ENCODE peak calls at places on chromosomes 2 and 18, in four cellular contexts. One of them, this sample, is unnamed.

GRCh38 chr2:160963957-160964356 is 196.3 kb upstream of the TANK start:
- DNase-seq in K562: no peak
- DNase-seq in GM12878: no peak
- DNase-seq in HepG2: no peak
- DNase-seq in this sample: no peak

GRCh38 chr18:49006641-49007136 is 55.9 kb upstream of the SMAD7 start:
- DNase-seq in GM12878: no peak
- DNase-seq in K562: no peak
- DNase-seq in HepG2: no peak
- DNase-seq in this sample: no peak

GRCh38 chr2:119523959-119524694 is at the start of gene SCTR:
- DNase-seq in K562: no peak
- DNase-seq in HepG2: no peak
- DNase-seq in GM12878: no peak
- DNase-seq in this sample: no peak

GRCh38 chr2:14420851-14421250 is 211.7 kb upstream of the LRATD1 start:
- DNase-seq in HepG2: no peak
- DNase-seq in K562: no peak
- DNase-seq in GM12878: no peak
- DNase-seq in this sample: no peak

GRCh38 chr2:38751847-38752410 is 768 bp upstream of the SRSF7 start:
- DNase-seq in K562: no peak
- DNase-seq in GM12878: no peak
- DNase-seq in HepG2: peak; percentile 45
- DNase-seq in this sample: peak; percentile 23

GRCh38 chr2:60260646-60261296 is 292.7 kb downstream of the BCL11A start:
- DNase-seq in HepG2: no peak
- DNase-seq in GM12878: no peak
- DNase-seq in K562: no peak
- DNase-seq in this sample: no peak

GRCh38 chr2:219155054-219155644 is 5.5 kb downstream of the NHEJ1 start:
- DNase-seq in K562: peak; percentile 40
- DNase-seq in HepG2: peak; percentile 83
- DNase-seq in GM12878: no peak
- DNase-seq in this sample: peak; percentile 63

GRCh38 chr2:37829202-37829601 is 95.9 kb upstream of the RMDN2 start:
- DNase-seq in GM12878: no peak
- DNase-seq in HepG2: no peak
- DNase-seq in K562: no peak
- DNase-seq in this sample: no peak

GRCh38 chr2:171404258-171404657 is 29.5 kb downstream of the METTL8 start:
- DNase-seq in K562: no peak
- DNase-seq in HepG2: peak; percentile 46
- DNase-seq in GM12878: no peak
- DNase-seq in this sample: no peak

GRCh38 chr2:144452169-144453038 is 67.5 kb downstream of the ZEB2 start:
- DNase-seq in HepG2: no peak
- DNase-seq in K562: peak; percentile 49
- DNase-seq in GM12878: no peak
- DNase-seq in this sample: peak; percentile 52
- TF ChIP-seq FOXK2 in HepG2: no peak
- TF ChIP-seq FOXK2 in K562: no peak
- TF ChIP-seq FOXK2 in GM12878: no peak
- TF ChIP-seq FOXK2 in this sample: no peak

GRCh38 chr18:76467371-76468190 is 27.5 kb downstream of the ZNF516 start:
- DNase-seq in K562: no peak
- DNase-seq in HepG2: no peak
- DNase-seq in GM12878: no peak
- DNase-seq in this sample: no peak
- TF ChIP-seq FOXK2 in K562: no peak
- TF ChIP-seq FOXK2 in HepG2: no peak
- TF ChIP-seq FOXK2 in GM12878: no peak
- TF ChIP-seq FOXK2 in this sample: no peak

GRCh38 chr2:36569267-36569860 is 28.6 kb downstream of the FEZ2 start:
- DNase-seq in HepG2: no peak
- DNase-seq in GM12878: no peak
- DNase-seq in K562: no peak
- DNase-seq in this sample: no peak

GRCh38 chr2:36567711-36568408 is 30.1 kb downstream of the FEZ2 start:
- DNase-seq in GM12878: no peak
- DNase-seq in HepG2: no peak
- DNase-seq in K562: no peak
- DNase-seq in this sample: no peak

GRCh38 chr2:36570416-36570815 is 27.6 kb downstream of the FEZ2 start:
- DNase-seq in K562: no peak
- DNase-seq in HepG2: no peak
- DNase-seq in GM12878: no peak
- DNase-seq in this sample: no peak

GRCh38 chr2:36566887-36567286 is 31.1 kb downstream of the FEZ2 start:
- DNase-seq in GM12878: no peak
- DNase-seq in K562: no peak
- DNase-seq in HepG2: no peak
- DNase-seq in this sample: no peak

DNA sequence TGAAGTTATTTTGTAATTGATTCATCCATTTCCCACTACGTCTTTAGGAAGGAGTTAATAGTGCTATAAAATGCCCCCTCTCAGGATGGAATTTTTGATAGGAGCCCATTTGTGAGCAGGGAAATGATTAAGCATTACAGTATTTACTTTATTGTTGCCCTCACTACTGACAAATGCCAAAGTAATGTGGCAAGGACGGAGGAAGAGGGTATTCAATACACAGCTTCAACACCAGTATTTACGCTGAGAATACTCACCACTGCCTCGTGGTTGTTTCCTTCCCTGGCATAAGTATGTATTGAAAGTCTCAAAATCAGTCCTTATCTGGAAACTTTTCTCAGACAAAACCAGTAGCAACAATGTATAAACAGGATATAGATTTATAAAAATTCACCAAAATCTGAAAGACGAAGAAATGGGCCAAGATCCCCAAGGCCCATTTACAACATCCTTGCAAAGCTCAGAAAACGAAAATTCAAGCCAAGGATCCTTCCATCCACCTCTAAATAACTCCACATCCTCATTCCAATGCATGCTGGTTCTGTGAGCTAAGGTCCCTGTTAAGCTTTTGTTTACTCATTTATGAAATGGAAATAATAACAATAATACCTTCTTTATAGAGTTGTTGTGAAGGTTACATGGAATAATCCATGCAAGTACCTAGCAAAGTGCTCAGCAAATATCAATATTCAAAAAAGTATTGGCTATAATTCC is 29.3 kb downstream of the FEZ2 start:
- DNase-seq in HepG2: no peak
- DNase-seq in GM12878: no peak
- DNase-seq in K562: no peak
- DNase-seq in this sample: no peak
- TF ChIP-seq FOXK2 in HepG2: no peak
- TF ChIP-seq FOXK2 in GM12878: no peak
- TF ChIP-seq FOXK2 in K562: no peak
- TF ChIP-seq FOXK2 in this sample: no peak

GRCh38 chr2:107588960-107589542 is 237.6 kb upstream of the RGPD4 start:
- DNase-seq in K562: no peak
- DNase-seq in GM12878: no peak
- DNase-seq in HepG2: no peak
- DNase-seq in this sample: no peak
- TF ChIP-seq FOXK2 in K562: no peak
- TF ChIP-seq FOXK2 in GM12878: no peak
- TF ChIP-seq FOXK2 in HepG2: no peak
- TF ChIP-seq FOXK2 in this sample: no peak

DNA sequence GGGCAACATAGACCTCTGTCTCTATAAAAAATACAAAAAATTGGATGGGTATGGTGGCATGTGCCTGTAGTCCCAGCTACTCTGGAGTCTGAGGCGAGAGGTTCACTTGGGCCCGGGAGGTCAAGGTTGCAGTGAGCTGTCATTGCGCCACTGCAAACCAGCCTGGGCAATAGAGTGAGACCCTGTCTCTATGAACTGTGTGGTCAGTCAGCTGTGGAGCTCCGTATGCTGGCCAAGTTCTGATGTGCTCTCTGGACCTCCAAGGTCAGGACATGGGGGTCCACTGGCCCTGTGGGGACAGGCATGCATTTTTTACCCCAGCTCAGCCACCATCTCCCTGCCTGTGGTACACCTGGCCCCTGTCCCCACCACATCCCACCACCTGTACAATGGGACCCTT is 71.6 kb downstream of the TMEM131 start:
- DNase-seq in HepG2: no peak
- DNase-seq in GM12878: no peak
- DNase-seq in K562: no peak
- DNase-seq in this sample: no peak
- TF ChIP-seq FOXK2 in HepG2: no peak
- TF ChIP-seq FOXK2 in GM12878: no peak
- TF ChIP-seq FOXK2 in K562: no peak
- TF ChIP-seq FOXK2 in this sample: no peak

GRCh38 chr2:19575618-19576017 is 217.2 kb upstream of the OSR1 start:
- DNase-seq in K562: no peak
- DNase-seq in HepG2: no peak
- DNase-seq in GM12878: no peak
- DNase-seq in this sample: no peak
- TF ChIP-seq FOXK2 in K562: no peak
- TF ChIP-seq FOXK2 in HepG2: no peak
- TF ChIP-seq FOXK2 in GM12878: no peak
- TF ChIP-seq FOXK2 in this sample: no peak